ENCODE peak calls at places on chromosomes 1 and 21, in six cellular contexts. One of them, this sample, is unnamed.

GRCh38 chr1:81701071-81701470 is 99.7 kb upstream of the ADGRL2 start:
- DNase-seq in heart right ventricle: no peak
- DNase-seq in psoas muscle: no peak
- DNase-seq in prostate gland: no peak
- DNase-seq in CD4-positive, alpha-beta T cell: no peak
- DNase-seq in coronary artery: no peak
- DNase-seq in this sample: no peak

GRCh38 chr1:36520056-36520455 is 37.3 kb upstream of the CSF3R start:
- DNase-seq in heart right ventricle: no peak
- DNase-seq in psoas muscle: no peak
- DNase-seq in prostate gland: no peak
- DNase-seq in CD4-positive, alpha-beta T cell: no peak
- DNase-seq in coronary artery: peak; percentile 26
- DNase-seq in this sample: no peak

GRCh38 chr1:238364214-238364892 is 473.6 kb upstream of the ZP4 start:
- DNase-seq in heart right ventricle: no peak
- DNase-seq in psoas muscle: no peak
- DNase-seq in prostate gland: no peak
- DNase-seq in CD4-positive, alpha-beta T cell: no peak
- DNase-seq in coronary artery: no peak
- DNase-seq in this sample: no peak

GRCh38 chr1:108597041-108597440 is 37.1 kb downstream of the EEIG2 start:
- DNase-seq in heart right ventricle: no peak
- DNase-seq in psoas muscle: no peak
- DNase-seq in prostate gland: no peak
- DNase-seq in CD4-positive, alpha-beta T cell: no peak
- DNase-seq in coronary artery: no peak
- DNase-seq in this sample: no peak

GRCh38 chr1:27539901-27540861 is 50.2 kb upstream of the WASF2 start:
- DNase-seq in heart right ventricle: no peak
- DNase-seq in psoas muscle: no peak
- DNase-seq in prostate gland: no peak
- DNase-seq in CD4-positive, alpha-beta T cell: no peak
- DNase-seq in coronary artery: no peak
- DNase-seq in this sample: peak; percentile 89

GRCh38 chr1:192702212-192702993 is 66.5 kb downstream of the RGS13 start:
- DNase-seq in heart right ventricle: no peak
- DNase-seq in psoas muscle: no peak
- DNase-seq in prostate gland: no peak
- DNase-seq in CD4-positive, alpha-beta T cell: no peak
- DNase-seq in coronary artery: no peak
- DNase-seq in this sample: no peak

GRCh38 chr1:6245869-6246496 is 2.0 kb downstream of the HES3 start:
- DNase-seq in heart right ventricle: no peak
- DNase-seq in psoas muscle: no peak
- DNase-seq in prostate gland: no peak
- DNase-seq in CD4-positive, alpha-beta T cell: peak; percentile 25
- DNase-seq in coronary artery: no peak
- DNase-seq in this sample: peak; percentile 79

GRCh38 chr1:66705100-66705499 is 47.2 kb upstream of the DYNLT5 start:
- DNase-seq in heart right ventricle: no peak
- DNase-seq in psoas muscle: no peak
- DNase-seq in prostate gland: peak; percentile 52
- DNase-seq in CD4-positive, alpha-beta T cell: no peak
- DNase-seq in coronary artery: no peak
- DNase-seq in this sample: no peak

GRCh38 chr1:98702976-98703375 is 41.5 kb downstream of the SNX7 start:
- DNase-seq in heart right ventricle: no peak
- DNase-seq in psoas muscle: no peak
- DNase-seq in prostate gland: no peak
- DNase-seq in CD4-positive, alpha-beta T cell: no peak
- DNase-seq in coronary artery: no peak
- DNase-seq in this sample: no peak

GRCh38 chr1:52769346-52770033 is 43.2 kb downstream of the ZYG11B start:
- DNase-seq in heart right ventricle: no peak
- DNase-seq in psoas muscle: no peak
- DNase-seq in prostate gland: no peak
- DNase-seq in CD4-positive, alpha-beta T cell: no peak
- DNase-seq in coronary artery: no peak
- DNase-seq in this sample: no peak

GRCh38 chr21:28818663-28819278 is 173.9 kb downstream of the LTN1 start:
- DNase-seq in heart right ventricle: no peak
- DNase-seq in psoas muscle: no peak
- DNase-seq in prostate gland: no peak
- DNase-seq in CD4-positive, alpha-beta T cell: no peak
- DNase-seq in coronary artery: no peak
- DNase-seq in this sample: no peak

GRCh38 chr1:164735315-164736052 is 176.5 kb downstream of the PBX1 start:
- DNase-seq in heart right ventricle: no peak
- DNase-seq in psoas muscle: no peak
- DNase-seq in prostate gland: no peak
- DNase-seq in CD4-positive, alpha-beta T cell: no peak
- DNase-seq in coronary artery: no peak
- DNase-seq in this sample: no peak

GRCh38 chr1:43522431-43522775 is 8.3 kb upstream of the PTPRF start:
- DNase-seq in heart right ventricle: no peak
- DNase-seq in psoas muscle: no peak
- DNase-seq in prostate gland: no peak
- DNase-seq in CD4-positive, alpha-beta T cell: no peak
- DNase-seq in coronary artery: no peak
- DNase-seq in this sample: no peak

GRCh38 chr1:230195199-230195598 is 128.2 kb downstream of the GALNT2 start:
- DNase-seq in heart right ventricle: no peak
- DNase-seq in psoas muscle: no peak
- DNase-seq in prostate gland: no peak
- DNase-seq in CD4-positive, alpha-beta T cell: no peak
- DNase-seq in coronary artery: no peak
- DNase-seq in this sample: no peak

GRCh38 chr1:41638086-41639024 is 153.9 kb upstream of the EDN2 start:
- DNase-seq in heart right ventricle: no peak
- DNase-seq in psoas muscle: no peak
- DNase-seq in prostate gland: no peak
- DNase-seq in CD4-positive, alpha-beta T cell: no peak
- DNase-seq in coronary artery: no peak
- DNase-seq in this sample: no peak

GRCh38 chr1:1207254-1207902 is 986 bp upstream of the TNFRSF18 start:
- DNase-seq in heart right ventricle: peak; percentile 10
- DNase-seq in psoas muscle: peak; percentile 9
- DNase-seq in prostate gland: no peak
- DNase-seq in CD4-positive, alpha-beta T cell: peak; percentile 3
- DNase-seq in coronary artery: no peak
- DNase-seq in this sample: peak; percentile 70

GRCh38 chr21:41581592-41582228 is 73.8 kb upstream of the TMPRSS2 start:
- DNase-seq in heart right ventricle: no peak
- DNase-seq in psoas muscle: no peak
- DNase-seq in prostate gland: no peak
- DNase-seq in CD4-positive, alpha-beta T cell: no peak
- DNase-seq in coronary artery: no peak
- DNase-seq in this sample: no peak

DNA sequence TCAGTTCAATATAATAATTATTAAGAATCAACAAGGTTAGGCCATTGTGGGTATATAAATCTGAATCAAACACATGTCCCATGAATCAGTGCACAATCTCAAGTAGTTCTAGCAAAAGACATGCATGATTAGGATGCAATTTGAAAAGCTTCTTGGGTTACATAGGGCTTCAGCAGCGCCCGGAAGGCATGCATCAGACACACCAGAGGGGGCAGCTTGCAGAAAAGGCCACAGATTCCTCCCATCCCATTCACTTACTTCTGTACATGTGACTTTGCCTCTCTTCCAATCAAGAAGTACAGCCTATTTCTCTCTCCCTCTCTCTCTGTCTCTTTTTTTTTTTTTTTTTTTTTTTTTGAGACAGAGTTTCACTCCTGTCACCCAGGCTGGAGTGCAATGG is 91.8 kb downstream of the KCNN3 start:
- DNase-seq in heart right ventricle: no peak
- DNase-seq in psoas muscle: no peak
- DNase-seq in prostate gland: no peak
- DNase-seq in CD4-positive, alpha-beta T cell: no peak
- DNase-seq in coronary artery: no peak
- DNase-seq in this sample: peak; percentile 6
- H3K27ac ChIP-seq in heart right ventricle: no peak overlapping the region
- H3K27ac ChIP-seq in psoas muscle: no peak overlapping the region
- H3K27ac ChIP-seq in prostate gland: no peak overlapping the region
- H3K27ac ChIP-seq in CD4-positive, alpha-beta T cell: no peak overlapping the region
- H3K27ac ChIP-seq in coronary artery: no peak overlapping the region
- H3K27ac ChIP-seq in this sample: no peak overlapping the region

GRCh38 chr21:14088391-14088790 is 122.4 kb downstream of the LIPI start:
- DNase-seq in heart right ventricle: no peak
- DNase-seq in psoas muscle: no peak
- DNase-seq in prostate gland: no peak
- DNase-seq in CD4-positive, alpha-beta T cell: no peak
- DNase-seq in coronary artery: no peak
- DNase-seq in this sample: no peak

GRCh38 chr21:14084701-14085100 is 126.1 kb downstream of the LIPI start:
- DNase-seq in heart right ventricle: no peak
- DNase-seq in psoas muscle: no peak
- DNase-seq in prostate gland: no peak
- DNase-seq in CD4-positive, alpha-beta T cell: no peak
- DNase-seq in coronary artery: no peak
- DNase-seq in this sample: no peak

GRCh38 chr21:14080764-14081096 is 130.0 kb downstream of the LIPI start:
- DNase-seq in heart right ventricle: no peak
- DNase-seq in psoas muscle: no peak
- DNase-seq in prostate gland: no peak
- DNase-seq in CD4-positive, alpha-beta T cell: no peak
- DNase-seq in coronary artery: no peak
- DNase-seq in this sample: no peak

GRCh38 chr21:14084068-14084501 is 126.7 kb downstream of the LIPI start:
- DNase-seq in heart right ventricle: no peak
- DNase-seq in psoas muscle: no peak
- DNase-seq in prostate gland: no peak
- DNase-seq in CD4-positive, alpha-beta T cell: no peak
- DNase-seq in coronary artery: no peak
- DNase-seq in this sample: no peak

GRCh38 chr21:14086553-14086952 is 124.2 kb downstream of the LIPI start:
- DNase-seq in heart right ventricle: no peak
- DNase-seq in psoas muscle: no peak
- DNase-seq in prostate gland: no peak
- DNase-seq in CD4-positive, alpha-beta T cell: no peak
- DNase-seq in coronary artery: no peak
- DNase-seq in this sample: no peak
- H3K27ac ChIP-seq in heart right ventricle: no peak overlapping the region
- H3K27ac ChIP-seq in psoas muscle: no peak overlapping the region
- H3K27ac ChIP-seq in prostate gland: no peak overlapping the region
- H3K27ac ChIP-seq in CD4-positive, alpha-beta T cell: no peak overlapping the region
- H3K27ac ChIP-seq in coronary artery: no peak overlapping the region
- H3K27ac ChIP-seq in this sample: no peak overlapping the region

DNA sequence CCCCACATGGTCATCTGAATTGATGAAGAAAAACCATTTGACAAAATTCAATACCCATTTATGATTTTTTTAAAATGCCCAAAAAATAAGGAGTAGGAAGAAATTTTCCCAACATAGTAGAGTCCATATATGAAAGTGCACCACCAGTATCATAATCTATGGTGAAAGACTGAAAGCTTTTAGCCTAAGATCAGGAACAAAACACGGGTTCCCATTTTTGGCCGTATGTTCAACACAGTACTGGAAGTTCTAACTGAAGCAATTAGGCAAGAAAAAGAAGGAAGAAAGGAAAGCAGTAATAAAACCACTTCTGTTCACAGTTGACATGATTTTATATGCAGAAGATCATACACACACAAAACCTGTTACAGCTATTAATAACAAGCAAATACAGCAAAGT is 227.8 kb upstream of the RAB4A start:
- DNase-seq in heart right ventricle: no peak
- DNase-seq in psoas muscle: no peak
- DNase-seq in prostate gland: no peak
- DNase-seq in CD4-positive, alpha-beta T cell: no peak
- DNase-seq in coronary artery: no peak
- DNase-seq in this sample: no peak
- H3K27ac ChIP-seq in heart right ventricle: no peak overlapping the region
- H3K27ac ChIP-seq in psoas muscle: no peak overlapping the region
- H3K27ac ChIP-seq in prostate gland: no peak overlapping the region
- H3K27ac ChIP-seq in CD4-positive, alpha-beta T cell: no peak overlapping the region
- H3K27ac ChIP-seq in coronary artery: no peak overlapping the region
- H3K27ac ChIP-seq in this sample: no peak overlapping the region

GRCh38 chr1:151006331-151007052 is at the start of gene MINDY1:
- DNase-seq in heart right ventricle: peak; percentile 52
- DNase-seq in psoas muscle: peak; percentile 57
- DNase-seq in prostate gland: peak; percentile 70
- DNase-seq in CD4-positive, alpha-beta T cell: no peak
- DNase-seq in coronary artery: no peak
- DNase-seq in this sample: peak; percentile 77
- H3K27ac ChIP-seq in heart right ventricle: peak within 1 kb of the TSS; percentile 96
- H3K27ac ChIP-seq in psoas muscle: peak within 1 kb of the TSS; percentile 89
- H3K27ac ChIP-seq in prostate gland: peak within 1 kb of the TSS; percentile 96
- H3K27ac ChIP-seq in CD4-positive, alpha-beta T cell: peak within 1 kb of the TSS; percentile 87
- H3K27ac ChIP-seq in coronary artery: peak within 1 kb of the TSS; percentile 64
- H3K27ac ChIP-seq in this sample: peak within 1 kb of the TSS; percentile 90

GRCh38 chr1:201503397-201504176 is 3.3 kb downstream of the CSRP1 start:
- DNase-seq in heart right ventricle: no peak
- DNase-seq in psoas muscle: no peak
- DNase-seq in prostate gland: peak; percentile 82
- DNase-seq in CD4-positive, alpha-beta T cell: no peak
- DNase-seq in coronary artery: peak; percentile 90
- DNase-seq in this sample: peak; percentile 86

GRCh38 chr1:201504179-201504631 is 2.7 kb downstream of the CSRP1 start:
- DNase-seq in heart right ventricle: no peak
- DNase-seq in psoas muscle: no peak
- DNase-seq in prostate gland: no peak
- DNase-seq in CD4-positive, alpha-beta T cell: no peak
- DNase-seq in coronary artery: no peak
- DNase-seq in this sample: no peak

GRCh38 chr1:201506092-201506491 is 831 bp downstream of the CSRP1 start:
- DNase-seq in heart right ventricle: no peak
- DNase-seq in psoas muscle: no peak
- DNase-seq in prostate gland: no peak
- DNase-seq in CD4-positive, alpha-beta T cell: no peak
- DNase-seq in coronary artery: no peak
- DNase-seq in this sample: no peak

GRCh38 chr1:201505505-201505893 is 1.4 kb downstream of the CSRP1 start:
- DNase-seq in heart right ventricle: no peak
- DNase-seq in psoas muscle: no peak
- DNase-seq in prostate gland: no peak
- DNase-seq in CD4-positive, alpha-beta T cell: no peak
- DNase-seq in coronary artery: no peak
- DNase-seq in this sample: peak; percentile 71

GRCh38 chr1:201504799-201505504 is 2.0 kb downstream of the CSRP1 start:
- DNase-seq in heart right ventricle: no peak
- DNase-seq in psoas muscle: no peak
- DNase-seq in prostate gland: no peak
- DNase-seq in CD4-positive, alpha-beta T cell: no peak
- DNase-seq in coronary artery: no peak
- DNase-seq in this sample: no peak
- H3K27ac ChIP-seq in heart right ventricle: peak overlapping the region; percentile 95
- H3K27ac ChIP-seq in psoas muscle: peak overlapping the region; percentile 71
- H3K27ac ChIP-seq in prostate gland: peak overlapping the region; percentile 96
- H3K27ac ChIP-seq in CD4-positive, alpha-beta T cell: no peak overlapping the region
- H3K27ac ChIP-seq in coronary artery: peak overlapping the region; percentile 96
- H3K27ac ChIP-seq in this sample: peak overlapping the region; percentile 87

GRCh38 chr1:182299728-182300581 is 91.6 kb downstream of the GLUL start:
- DNase-seq in heart right ventricle: peak; percentile 43
- DNase-seq in psoas muscle: peak; percentile 33
- DNase-seq in prostate gland: no peak
- DNase-seq in CD4-positive, alpha-beta T cell: no peak
- DNase-seq in coronary artery: no peak
- DNase-seq in this sample: peak; percentile 68
- H3K27ac ChIP-seq in heart right ventricle: peak overlapping the region; percentile 56
- H3K27ac ChIP-seq in psoas muscle: no peak overlapping the region
- H3K27ac ChIP-seq in prostate gland: no peak overlapping the region
- H3K27ac ChIP-seq in CD4-positive, alpha-beta T cell: no peak overlapping the region
- H3K27ac ChIP-seq in coronary artery: no peak overlapping the region
- H3K27ac ChIP-seq in this sample: no peak overlapping the region